ENCODE peak calls at places on chromosome 1, in six cellular contexts. I, B, W, K, N and H are unnamed samples. For H3K9me2 and H3K27me3, the result is how much of the 10 kb centered on the place peaks cover.

GRCh38 chr1:64363616-64364015 is 106.3 kb upstream of the CACHD1 start:
- DNase-seq in I (no peak), B (no peak), W (no peak), K (no peak), N (no peak), H (no peak)

GRCh38 chr1:160860840-160861505 is 1.7 kb downstream of the CD244 start:
- DNase-seq in I (no peak), B (no peak), W (no peak), K (no peak), N (no peak), H (no peak)

GRCh38 chr1:184096005-184096404 is 44.5 kb downstream of the TSEN15 start:
- DNase-seq in I (no peak), B (no peak), W (no peak), K (no peak), N (no peak), H (no peak)

GRCh38 chr1:64469977-64470669 is at the start of gene CACHD1:
- DNase-seq in I (peak), B (peak), W (no peak), K (peak), N (peak), H (no peak)

GRCh38 chr1:11331036-11331765 is 58.2 kb downstream of the UBIAD1 start:
- DNase-seq in I (no peak), B (peak), W (no peak), K (no peak), N (no peak), H (no peak)

GRCh38 chr1:93827128-93827527 is 51.9 kb downstream of the DNTTIP2 start:
- DNase-seq in I (no peak), B (no peak), W (peak), K (peak), N (no peak), H (no peak)

GRCh38 chr1:91507330-91507729 is 6.7 kb downstream of the CDC7 start:
- DNase-seq in I (no peak), B (no peak), W (no peak), K (no peak), N (no peak), H (no peak)

GRCh38 chr1:227944066-227944930 is 3.4 kb downstream of the WNT9A start:
- DNase-seq in I (peak), B (no peak), W (no peak), K (no peak), N (no peak), H (no peak)

GRCh38 chr1:52403566-52404115 is 582 bp downstream of the ORC1 start:
- DNase-seq in I (peak), B (peak), W (peak), K (peak), N (peak), H (peak)

GRCh38 chr1:109977657-109978378 is 6.7 kb upstream of the AHCYL1 start:
- DNase-seq in I (no peak), B (no peak), W (no peak), K (no peak), N (no peak), H (no peak)

GRCh38 chr1:228375578-228376261 is 30.9 kb downstream of the TRIM11 start:
- DNase-seq in I (no peak), B (no peak), W (no peak), K (no peak), N (no peak), H (no peak)

GRCh38 chr1:228004887-228005462 is 1.8 kb upstream of the WNT3A start:
- DNase-seq in I (no peak), B (no peak), W (no peak), K (peak), N (no peak), H (no peak)

GRCh38 chr1:231828182-231828920 is 201.8 kb downstream of the DISC1 start:
- DNase-seq in I (peak), B (peak), W (peak), K (no peak), N (peak), H (no peak)

GRCh38 chr1:181608951-181609350 is 125.6 kb downstream of the CACNA1E start:
- DNase-seq in I (no peak), B (no peak), W (no peak), K (no peak), N (no peak), H (no peak)

GRCh38 chr1:181603735-181604410 is 120.6 kb downstream of the CACNA1E start:
- DNase-seq in I (no peak), B (no peak), W (no peak), K (no peak), N (no peak), H (no peak)

GRCh38 chr1:181608386-181608785 is 125.1 kb downstream of the CACNA1E start:
- DNase-seq in I (no peak), B (no peak), W (no peak), K (no peak), N (no peak), H (no peak)

GRCh38 chr1:181604482-181604881 is 121.2 kb downstream of the CACNA1E start:
- DNase-seq in I (no peak), B (no peak), W (no peak), K (no peak), N (no peak), H (no peak)

GRCh38 chr1:181607524-181607923 is 124.2 kb downstream of the CACNA1E start:
- DNase-seq in I (no peak), B (no peak), W (no peak), K (no peak), N (no peak), H (no peak)
- H3K9me2 ChIP-seq in I (under half), B (under half), W (under half), K (under half), N (under half), H (under half)

DNA sequence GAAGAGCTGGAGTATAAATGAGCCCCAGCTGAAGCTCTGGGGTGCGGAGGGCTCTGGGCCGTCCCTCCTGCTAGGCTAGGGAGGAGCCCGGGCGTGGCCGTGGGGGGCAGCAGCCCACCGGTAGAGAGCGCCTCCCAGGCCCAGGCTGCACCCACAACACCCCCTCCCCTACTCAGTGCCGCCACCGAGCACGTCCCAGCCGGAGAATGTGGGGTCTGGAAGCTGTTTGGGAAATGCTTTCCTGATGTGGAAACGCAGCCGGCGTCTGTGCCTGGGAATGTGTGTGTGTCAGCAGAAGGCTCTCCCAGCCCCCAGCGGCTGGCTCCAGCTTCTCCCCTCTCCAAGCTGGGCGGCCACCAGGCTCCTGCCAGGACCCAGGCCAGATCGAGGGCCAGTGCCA is 74.9 kb downstream of the MEGF6 start:
- DNase-seq in I (no peak), B (no peak), W (no peak), K (no peak), N (no peak), H (no peak)
- H3K4me3 ChIP-seq in I (no peak), B (no peak), W (no peak), K (no peak), N (no peak), H (no peak)

GRCh38 chr1:17913326-17914115 is 158.4 kb downstream of the ACTL8 start:
- DNase-seq in I (no peak), B (no peak), W (no peak), K (no peak), N (no peak), H (no peak)

GRCh38 chr1:17915511-17916205 is 160.5 kb downstream of the ACTL8 start:
- DNase-seq in I (no peak), B (no peak), W (no peak), K (no peak), N (no peak), H (no peak)

GRCh38 chr1:17912491-17912890 is 157.4 kb downstream of the ACTL8 start:
- DNase-seq in I (no peak), B (no peak), W (no peak), K (no peak), N (no peak), H (no peak)

GRCh38 chr1:17914987-17915386 is 159.9 kb downstream of the ACTL8 start:
- DNase-seq in I (no peak), B (no peak), W (no peak), K (no peak), N (no peak), H (no peak)

GRCh38 chr1:17914142-17914541 is 159.0 kb downstream of the ACTL8 start:
- DNase-seq in I (no peak), B (no peak), W (no peak), K (no peak), N (no peak), H (no peak)
- H3K27me3 ChIP-seq in I (under half), B (half or more), W (half or more), K (under half), N (half or more), H (under half)

GRCh38 chr1:114040273-114041043 is 61.2 kb downstream of the OLFML3 start:
- DNase-seq in I (no peak), B (no peak), W (peak), K (no peak), N (no peak), H (no peak)

GRCh38 chr1:114037952-114038867 is 58.9 kb downstream of the OLFML3 start:
- DNase-seq in I (no peak), B (peak), W (peak), K (no peak), N (no peak), H (no peak)

GRCh38 chr1:114043046-114043445 is 63.8 kb downstream of the OLFML3 start:
- DNase-seq in I (no peak), B (no peak), W (no peak), K (no peak), N (no peak), H (no peak)

DNA sequence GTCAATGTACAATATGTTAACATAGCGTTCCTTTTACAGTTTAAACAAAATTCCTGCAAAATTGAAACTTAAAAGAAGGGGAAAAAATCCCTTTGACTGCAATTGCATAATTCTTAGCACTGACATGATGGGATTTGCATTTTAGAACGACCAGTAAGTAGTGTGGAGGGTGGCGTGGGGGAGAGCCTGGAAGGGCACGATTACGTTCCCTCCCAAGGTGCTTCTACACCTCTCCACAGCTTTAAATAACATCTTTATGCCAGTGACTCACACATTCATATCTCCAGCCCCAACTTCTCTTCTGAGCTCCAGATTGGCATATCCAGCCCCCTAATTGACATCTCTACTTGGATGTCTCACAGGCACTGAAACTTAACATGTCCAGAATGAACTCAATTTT is 64.3 kb downstream of the OLFML3 start:
- DNase-seq in I (no peak), B (no peak), W (no peak), K (no peak), N (no peak), H (no peak)
- H3K9me2 ChIP-seq in I (under half), B (under half), W (under half), K (under half), N (under half), H (under half)

GRCh38 chr1:82161651-82162238 is 361.0 kb downstream of the ADGRL2 start:
- DNase-seq in I (peak), B (peak), W (no peak), K (no peak), N (no peak), H (no peak)
- H3K4me3 ChIP-seq in I (no peak), B (peak), W (no peak), K (no peak), N (no peak), H (no peak)

DNA sequence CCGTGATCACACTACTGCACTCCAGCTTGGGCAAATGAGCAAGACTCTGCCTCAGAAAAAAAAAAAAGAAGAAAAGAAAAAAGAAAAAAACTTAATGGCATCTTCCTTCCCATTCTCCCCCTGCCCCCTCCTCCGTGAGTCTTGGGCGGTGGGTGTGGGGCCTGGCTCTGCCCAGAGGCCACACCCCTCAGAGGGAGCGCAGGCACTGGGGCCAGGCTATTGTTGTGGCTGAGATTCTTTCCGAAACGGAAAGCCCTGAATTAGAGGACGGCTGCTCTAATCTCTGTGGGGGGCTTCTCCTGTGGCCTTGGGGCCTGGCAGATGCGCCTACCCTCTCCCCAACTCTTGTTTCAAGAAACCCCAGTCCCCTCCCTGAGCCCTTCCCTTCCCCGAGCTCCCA is 4.1 kb upstream of the FAM110D start:
- DNase-seq in I (no peak), B (no peak), W (no peak), K (no peak), N (no peak), H (no peak)
- H3K27me3 ChIP-seq in I (under half), B (under half), W (under half), K (under half), N (under half), H (under half)

GRCh38 chr1:175678471-175678870 is 64.9 kb downstream of the TNR start:
- DNase-seq in I (no peak), B (no peak), W (no peak), K (peak), N (no peak), H (no peak)
- H3K9me2 ChIP-seq in I (under half), B (under half), W (under half), K (under half), N (under half), H (under half)